ENCODE peak calls at places on chromosome 10, in seven cellular contexts. N is right atrium auricular region, H is NCI-H510A, I is SK-MEL-5, K is Caki2, A is sigmoid colon, R is NCI-H1105 treated with DMSO at 0.1 percent for 48 hours. J is an unnamed sample.

GRCh38 chr10:133329401-133330202 is 7.1 kb downstream of the CALY start:
- DNase-seq in K (peak; percentile 66), H (peak; percentile 53), R (peak; percentile 48), N (peak; percentile 75), I (peak; percentile 80), A (peak; percentile 88), J (no peak)

GRCh38 chr10:119654540-119654939 is 3.4 kb downstream of the BAG3 start:
- DNase-seq in N (peak; percentile 73), I (no peak), A (peak; percentile 83), K (no peak), H (peak; percentile 68), R (no peak), J (no peak)

GRCh38 chr10:108095932-108096925 is 931.7 kb upstream of the SORCS1 start:
- DNase-seq in I (no peak), R (no peak), A (no peak), K (no peak), N (no peak), H (no peak), J (no peak)

GRCh38 chr10:115861864-115862263 is 411.1 kb downstream of the GFRA1 start:
- DNase-seq in H (no peak), R (no peak), I (no peak), K (peak; percentile 28), A (no peak), N (no peak), J (no peak)

GRCh38 chr10:3803295-3803883 is 18.4 kb upstream of the KLF6 start:
- DNase-seq in A (no peak), K (peak; percentile 86), N (no peak), H (no peak), R (no peak), I (peak; percentile 64), J (no peak)

GRCh38 chr10:112539340-112539739 is 92.3 kb downstream of the VTI1A start:
- DNase-seq in N (no peak), A (no peak), R (peak; percentile 77), K (no peak), I (peak; percentile 80), H (no peak), J (no peak)

GRCh38 chr10:72808001-72808400 is 85.5 kb upstream of the OIT3 start:
- DNase-seq in N (no peak), R (peak; percentile 79), A (no peak), I (no peak), K (no peak), H (no peak), J (no peak)

GRCh38 chr10:97184971-97185325 is 811 bp downstream of the SLIT1 start:
- DNase-seq in R (no peak), I (no peak), N (no peak), H (no peak), K (no peak), A (no peak), J (no peak)

GRCh38 chr10:124594240-124594639 is 132.6 kb downstream of the LHPP start:
- DNase-seq in K (no peak), N (no peak), R (no peak), I (no peak), A (peak; percentile 4), H (no peak), J (no peak)

GRCh38 chr10:72009430-72010081 is 45.4 kb downstream of the CHST3 start:
- DNase-seq in I (peak; percentile 79), H (no peak), N (peak; percentile 94), K (no peak), R (no peak), A (peak; percentile 100), J (no peak)

GRCh38 chr10:80156216-80156615 is 23.7 kb downstream of the PLAC9 start:
- DNase-seq in A (no peak), H (no peak), I (no peak), R (no peak), N (no peak), K (no peak), J (no peak)

GRCh38 chr10:132175401-132175800 is 11.3 kb upstream of the DPYSL4 start:
- DNase-seq in I (no peak), A (no peak), K (no peak), H (no peak), N (no peak), R (no peak), J (no peak)

GRCh38 chr10:86387221-86387794 is 20.7 kb upstream of the GRID1 start:
- DNase-seq in R (no peak), I (no peak), N (peak; percentile 44), A (peak; percentile 21), K (no peak), H (no peak), J (no peak)

GRCh38 chr10:104031631-104032030 is 54.0 kb downstream of the COL17A1 start:
- DNase-seq in N (no peak), H (no peak), I (no peak), K (no peak), A (no peak), R (no peak), J (no peak)

GRCh38 chr10:6383099-6383812 is 180.5 kb downstream of the PFKFB3 start:
- DNase-seq in I (peak; percentile 28), R (no peak), N (no peak), A (no peak), K (no peak), H (no peak), J (no peak)

GRCh38 chr10:44385726-44386438 is 985 bp upstream of the CXCL12 start:
- DNase-seq in A (peak; percentile 71), H (no peak), R (no peak), K (no peak), I (no peak), N (peak; percentile 58), J (no peak)

GRCh38 chr10:53534428-53534827 is 761.8 kb upstream of the MBL2 start:
- DNase-seq in K (no peak), R (no peak), I (no peak), N (no peak), A (no peak), H (no peak), J (no peak)

GRCh38 chr10:123021517-123021916 is 12.7 kb downstream of the ACADSB start:
- DNase-seq in I (peak; percentile 52), A (no peak), H (no peak), K (no peak), N (no peak), R (no peak), J (no peak)

GRCh38 chr10:113313048-113313611 is 239.7 kb upstream of the HABP2 start:
- DNase-seq in A (no peak), K (no peak), I (no peak), R (no peak), N (no peak), H (no peak), J (no peak)

GRCh38 chr10:43396061-43396927 is 12.7 kb downstream of the HNRNPF start:
- DNase-seq in I (peak; percentile 63), K (peak; percentile 64), H (peak; percentile 69), A (peak; percentile 91), N (no peak), R (peak; percentile 64), J (no peak)

GRCh38 chr10:13759167-13759566 is 172.4 kb downstream of the PRPF18 start:
- DNase-seq in I (no peak), A (no peak), N (no peak), K (no peak), R (no peak), H (no peak), J (no peak)

GRCh38 chr10:124568339-124568738 is 106.7 kb downstream of the LHPP start:
- DNase-seq in A (peak; percentile 55), I (no peak), R (no peak), H (no peak), K (no peak), N (no peak), J (no peak)

GRCh38 chr10:132175907-132176581 is 10.7 kb upstream of the DPYSL4 start:
- DNase-seq in N (no peak), K (no peak), I (no peak), H (no peak), R (peak; percentile 27), A (no peak), J (no peak)

GRCh38 chr10:43233601-43234430 is 33.0 kb downstream of the RASGEF1A start:
- DNase-seq in N (peak; percentile 50), K (no peak), R (no peak), I (no peak), A (peak; percentile 24), H (no peak), J (no peak)

GRCh38 chr10:84205049-84205852 is 10.9 kb downstream of the CDHR1 start:
- DNase-seq in A (no peak), H (no peak), K (peak; percentile 53), I (peak; percentile 71), R (peak; percentile 27), N (no peak), J (no peak)

GRCh38 chr10:71285180-71285545 is 33.9 kb upstream of the SLC29A3 start:
- DNase-seq in R (peak; percentile 27), N (no peak), I (peak; percentile 56), K (peak; percentile 24), A (no peak), H (no peak), J (no peak)

GRCh38 chr10:97399843-97400545 is 1.1 kb downstream of the RRP12 start:
- DNase-seq in R (no peak), A (no peak), I (peak; percentile 56), N (no peak), H (peak; percentile 28), K (peak; percentile 75), J (no peak)

GRCh38 chr10:22491480-22491879 is 146.2 kb downstream of the SPAG6 start:
- DNase-seq in N (no peak), A (no peak), R (no peak), H (no peak), K (no peak), I (no peak), J (no peak)

GRCh38 chr10:44335330-44336021 is 49.4 kb downstream of the CXCL12 start:
- DNase-seq in R (no peak), K (no peak), I (no peak), N (no peak), H (no peak), A (no peak), J (no peak)

GRCh38 chr10:28986117-28986792 is 302.6 kb upstream of the LYZL1 start:
- DNase-seq in A (no peak), K (peak; percentile 88), H (no peak), R (no peak), N (no peak), I (no peak), J (no peak)

GRCh38 chr10:91758303-91759146 is 39.7 kb upstream of the TNKS2 start:
- DNase-seq in N (no peak), A (no peak), I (peak; percentile 74), K (peak; percentile 40), H (no peak), R (peak; percentile 37), J (no peak)